ENCODE peak calls at places on chromosomes 11 and 22, in four cellular contexts. H is kidney glomerular epithelial cell, M is HFF-Myc, E is A549. Q is an unnamed sample.

GRCh38 chr11:27379449-27379848 is 16.4 kb upstream of the CCDC34 start:
- DNase-seq in H (no peak), M (no peak), E (no peak), Q (no peak)

GRCh38 chr22:23067023-23067650 is 3.2 kb upstream of the GNAZ start:
- DNase-seq in H (no peak), M (no peak), E (no peak), Q (no peak)

GRCh38 chr11:28674432-28675076 is 566.4 kb downstream of the METTL15 start:
- DNase-seq in H (no peak), M (peak; percentile 95), E (peak; percentile 27), Q (no peak)

GRCh38 chr11:117717485-117718314 is 79.3 kb downstream of the DSCAML1 start:
- DNase-seq in H (peak; percentile 63), M (no peak), E (peak; percentile 85), Q (peak; percentile 34)

GRCh38 chr11:123945132-123945531 is 1.5 kb upstream of the OR6T1 start:
- DNase-seq in H (no peak), M (no peak), E (no peak), Q (no peak)

GRCh38 chr11:55054723-55055122 is 207.2 kb upstream of the TRIM48 start:
- DNase-seq in H (no peak), M (no peak), E (no peak), Q (no peak)

GRCh38 chr11:10489444-10489785 is 34.4 kb downstream of the AMPD3 start:
- DNase-seq in H (no peak), M (no peak), E (no peak), Q (no peak)

GRCh38 chr22:40498454-40499186 is 128.2 kb downstream of the SGSM3 start:
- DNase-seq in H (peak; percentile 99), M (peak; percentile 80), E (peak; percentile 97), Q (peak; percentile 100)

GRCh38 chr11:1640076-1640946 is 10.7 kb downstream of the KRTAP5-5 start:
- DNase-seq in H (no peak), M (no peak), E (peak; percentile 50), Q (no peak)

GRCh38 chr11:44564653-44565007 is 833 bp upstream of the CD82 start:
- DNase-seq in H (peak; percentile 78), M (no peak), E (no peak), Q (peak; percentile 68)

Q was measured in RCC 7860.